ENCODE peak calls at places on chromosomes 1 and 21, in four cellular contexts. One of them, this sample, is unnamed.

GRCh38 chr1:230937370-230937769 is 41.3 kb downstream of the TTC13 start:
- DNase-seq in astrocyte of the spinal cord: no peak
- DNase-seq in NB4: no peak
- DNase-seq in lower lobe of right lung: no peak
- DNase-seq in this sample: no peak

GRCh38 chr21:45788635-45789506 is 145.3 kb downstream of the PCBP3 start:
- DNase-seq in astrocyte of the spinal cord: no peak
- DNase-seq in NB4: no peak
- DNase-seq in lower lobe of right lung: no peak
- DNase-seq in this sample: no peak

GRCh38 chr1:79312438-79312837 is 305.9 kb upstream of the ADGRL4 start:
- DNase-seq in astrocyte of the spinal cord: no peak
- DNase-seq in NB4: no peak
- DNase-seq in lower lobe of right lung: no peak
- DNase-seq in this sample: no peak

GRCh38 chr1:24990136-24990535 is 60.1 kb upstream of the RUNX3 start:
- DNase-seq in astrocyte of the spinal cord: no peak
- DNase-seq in NB4: no peak
- DNase-seq in lower lobe of right lung: no peak
- DNase-seq in this sample: no peak

GRCh38 chr1:66443793-66444192 is 90.2 kb upstream of the SGIP1 start:
- DNase-seq in astrocyte of the spinal cord: no peak
- DNase-seq in NB4: peak; percentile 42
- DNase-seq in lower lobe of right lung: no peak
- DNase-seq in this sample: no peak

GRCh38 chr1:212514056-212514614 is 81.4 kb downstream of the NENF start:
- DNase-seq in astrocyte of the spinal cord: peak; percentile 58
- DNase-seq in NB4: no peak
- DNase-seq in lower lobe of right lung: peak; percentile 60
- DNase-seq in this sample: no peak

GRCh38 chr21:36185498-36185897 is 28.9 kb downstream of the DOP1B start:
- DNase-seq in astrocyte of the spinal cord: no peak
- DNase-seq in NB4: no peak
- DNase-seq in lower lobe of right lung: no peak
- DNase-seq in this sample: no peak

GRCh38 chr1:70504821-70505193 is 93.7 kb downstream of the CTH start:
- DNase-seq in astrocyte of the spinal cord: peak; percentile 78
- DNase-seq in NB4: no peak
- DNase-seq in lower lobe of right lung: no peak
- DNase-seq in this sample: no peak

GRCh38 chr1:63775418-63776127 is 1.8 kb downstream of the ROR1 start:
- DNase-seq in astrocyte of the spinal cord: no peak
- DNase-seq in NB4: no peak
- DNase-seq in lower lobe of right lung: no peak
- DNase-seq in this sample: peak; percentile 41

GRCh38 chr21:43311303-43311817 is 115.6 kb downstream of the SIK1 start:
- DNase-seq in astrocyte of the spinal cord: no peak
- DNase-seq in NB4: no peak
- DNase-seq in lower lobe of right lung: peak; percentile 37
- DNase-seq in this sample: peak; percentile 60

GRCh38 chr1:230174765-230175747 is 108.0 kb downstream of the GALNT2 start:
- DNase-seq in astrocyte of the spinal cord: no peak
- DNase-seq in NB4: peak; percentile 62
- DNase-seq in lower lobe of right lung: no peak
- DNase-seq in this sample: no peak

GRCh38 chr1:112515311-112516009 is 6.7 kb downstream of the WNT2B start:
- DNase-seq in astrocyte of the spinal cord: peak; percentile 69
- DNase-seq in NB4: no peak
- DNase-seq in lower lobe of right lung: no peak
- DNase-seq in this sample: no peak

GRCh38 chr1:231594123-231594522 is 32.5 kb upstream of the DISC1 start:
- DNase-seq in astrocyte of the spinal cord: no peak
- DNase-seq in NB4: no peak
- DNase-seq in lower lobe of right lung: no peak
- DNase-seq in this sample: no peak

GRCh38 chr1:236140705-236141446 is 1.5 kb upstream of the GPR137B start:
- DNase-seq in astrocyte of the spinal cord: no peak
- DNase-seq in NB4: no peak
- DNase-seq in lower lobe of right lung: no peak
- DNase-seq in this sample: no peak

GRCh38 chr1:37828410-37829074 is 20.5 kb upstream of the YRDC start:
- DNase-seq in astrocyte of the spinal cord: no peak
- DNase-seq in NB4: no peak
- DNase-seq in lower lobe of right lung: no peak
- DNase-seq in this sample: no peak

GRCh38 chr1:240312872-240313271 is 221.2 kb downstream of the FMN2 start:
- DNase-seq in astrocyte of the spinal cord: peak; percentile 87
- DNase-seq in NB4: peak; percentile 15
- DNase-seq in lower lobe of right lung: no peak
- DNase-seq in this sample: no peak

GRCh38 chr1:226100436-226101347 is 38.2 kb downstream of the H3-3A start:
- DNase-seq in astrocyte of the spinal cord: no peak
- DNase-seq in NB4: no peak
- DNase-seq in lower lobe of right lung: peak; percentile 66
- DNase-seq in this sample: peak; percentile 40

GRCh38 chr1:157457279-157457678 is 95.0 kb downstream of the FCRL5 start:
- DNase-seq in astrocyte of the spinal cord: no peak
- DNase-seq in NB4: no peak
- DNase-seq in lower lobe of right lung: no peak
- DNase-seq in this sample: no peak

GRCh38 chr21:17782051-17782450 is 37.1 kb downstream of the C21orf91 start:
- DNase-seq in astrocyte of the spinal cord: no peak
- DNase-seq in NB4: no peak
- DNase-seq in lower lobe of right lung: no peak
- DNase-seq in this sample: peak; percentile 30

GRCh38 chr1:166165661-166166399 is 971 bp downstream of the FAM78B start:
- DNase-seq in astrocyte of the spinal cord: peak; percentile 49
- DNase-seq in NB4: no peak
- DNase-seq in lower lobe of right lung: peak; percentile 50
- DNase-seq in this sample: no peak
- H3K4me3 ChIP-seq in astrocyte of the spinal cord: peak overlapping the region; percentile 23
- H3K4me3 ChIP-seq in NB4: no peak overlapping the region
- H3K4me3 ChIP-seq in lower lobe of right lung: peak overlapping the region; percentile 65
- H3K4me3 ChIP-seq in this sample: no peak overlapping the region

DNA sequence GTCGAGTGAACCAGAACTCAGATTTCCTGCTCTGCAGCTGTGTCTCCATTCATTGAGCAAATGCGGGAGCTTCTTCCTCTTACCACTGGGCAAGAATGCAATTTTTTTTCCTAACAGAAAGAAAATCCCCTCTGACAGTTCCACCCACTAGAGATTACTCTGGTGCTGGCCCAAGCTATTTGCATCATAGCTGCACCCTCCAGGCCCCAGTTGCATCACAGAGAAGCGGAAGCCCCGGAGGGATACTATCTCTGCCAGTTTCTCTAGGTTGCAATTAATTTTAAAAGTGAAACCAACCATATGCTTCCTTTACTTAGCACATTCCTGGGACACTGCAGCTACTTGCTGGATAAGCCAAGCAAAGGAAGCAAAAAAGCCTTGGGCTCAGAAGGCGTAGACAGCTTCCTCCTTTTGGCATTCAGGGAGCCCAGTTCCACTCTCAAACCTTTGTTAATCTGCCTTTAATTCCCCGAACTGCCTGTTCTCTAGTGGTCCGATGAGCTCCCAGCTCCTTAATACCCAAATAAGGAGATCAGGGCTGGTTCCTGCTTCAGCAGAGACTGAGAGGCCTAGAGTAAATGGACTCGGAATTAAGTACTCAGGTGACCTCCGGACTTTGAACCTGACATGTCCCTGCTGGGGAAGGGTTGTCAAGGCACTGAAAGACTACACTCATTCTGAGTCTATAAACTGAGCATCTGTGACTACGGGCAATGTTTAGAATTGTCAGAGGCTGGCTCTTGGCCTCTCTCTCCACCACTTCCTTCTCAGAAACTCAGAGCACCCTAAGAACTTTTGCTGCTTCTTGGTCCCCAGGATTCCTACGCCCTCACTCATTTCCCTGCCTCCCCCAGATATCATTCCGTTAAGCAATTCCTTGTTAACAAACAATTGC is 72.5 kb upstream of the TNFSF18 start:
- DNase-seq in astrocyte of the spinal cord: peak; percentile 85
- DNase-seq in NB4: peak; percentile 90
- DNase-seq in lower lobe of right lung: peak; percentile 80
- DNase-seq in this sample: no peak
- H3K4me3 ChIP-seq in astrocyte of the spinal cord: no peak overlapping the region
- H3K4me3 ChIP-seq in NB4: peak overlapping the region; percentile 63
- H3K4me3 ChIP-seq in lower lobe of right lung: peak overlapping the region; percentile 35
- H3K4me3 ChIP-seq in this sample: no peak overlapping the region

DNA sequence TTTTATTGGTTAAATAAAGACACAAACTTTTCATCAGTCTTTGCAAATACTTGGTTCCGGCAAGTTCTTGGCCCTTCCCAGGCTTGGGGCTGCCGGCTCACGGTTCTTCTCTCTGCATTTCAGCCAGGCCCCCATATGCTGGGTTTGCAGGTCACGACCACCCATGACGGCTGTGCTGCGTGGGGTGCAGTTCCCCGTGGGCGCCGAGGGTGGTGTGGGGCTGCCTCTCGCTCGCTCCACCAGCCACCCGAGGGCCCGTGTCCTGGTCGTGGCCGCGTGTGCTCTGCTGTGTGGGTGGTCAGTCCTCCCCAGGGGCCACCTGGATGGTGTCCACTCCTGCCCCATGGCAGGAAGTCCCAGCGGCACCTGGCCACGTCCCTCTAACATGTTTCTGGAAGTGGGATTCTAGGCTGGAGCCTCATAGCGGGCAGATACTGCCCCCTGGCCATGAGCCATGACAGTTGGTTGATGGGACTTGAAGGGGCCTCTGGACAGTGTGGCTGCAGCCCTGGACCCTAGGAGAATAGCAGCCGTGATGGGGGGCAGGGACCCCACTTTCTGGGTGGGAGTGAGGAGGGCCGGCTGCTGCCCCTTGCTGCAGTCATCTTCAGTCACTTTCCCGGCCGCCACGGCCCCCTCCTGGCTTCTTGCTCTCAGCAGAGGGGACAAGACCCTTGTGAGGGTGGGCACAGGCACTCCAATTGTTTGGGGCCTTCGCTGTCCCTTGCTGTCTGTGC is 46.3 kb downstream of the SKI start:
- DNase-seq in astrocyte of the spinal cord: no peak
- DNase-seq in NB4: no peak
- DNase-seq in lower lobe of right lung: peak; percentile 46
- DNase-seq in this sample: no peak
- H3K4me3 ChIP-seq in astrocyte of the spinal cord: no peak overlapping the region
- H3K4me3 ChIP-seq in NB4: no peak overlapping the region
- H3K4me3 ChIP-seq in lower lobe of right lung: no peak overlapping the region
- H3K4me3 ChIP-seq in this sample: no peak overlapping the region

GRCh38 chr1:210248341-210248740 is 15.7 kb downstream of the SERTAD4 start:
- DNase-seq in astrocyte of the spinal cord: no peak
- DNase-seq in NB4: no peak
- DNase-seq in lower lobe of right lung: no peak
- DNase-seq in this sample: no peak

GRCh38 chr1:210252621-210253041 is 20.0 kb downstream of the SERTAD4 start:
- DNase-seq in astrocyte of the spinal cord: no peak
- DNase-seq in NB4: no peak
- DNase-seq in lower lobe of right lung: peak; percentile 55
- DNase-seq in this sample: no peak

GRCh38 chr1:210251680-210252490 is 19.3 kb downstream of the SERTAD4 start:
- DNase-seq in astrocyte of the spinal cord: no peak
- DNase-seq in NB4: no peak
- DNase-seq in lower lobe of right lung: no peak
- DNase-seq in this sample: no peak

GRCh38 chr1:210250998-210251679 is 18.5 kb downstream of the SERTAD4 start:
- DNase-seq in astrocyte of the spinal cord: peak; percentile 79
- DNase-seq in NB4: peak; percentile 9
- DNase-seq in lower lobe of right lung: peak; percentile 62
- DNase-seq in this sample: peak; percentile 29

GRCh38 chr1:210250665-210250997 is 18.0 kb downstream of the SERTAD4 start:
- DNase-seq in astrocyte of the spinal cord: no peak
- DNase-seq in NB4: peak; percentile 45
- DNase-seq in lower lobe of right lung: no peak
- DNase-seq in this sample: no peak
- H3K4me3 ChIP-seq in astrocyte of the spinal cord: peak overlapping the region; percentile 30
- H3K4me3 ChIP-seq in NB4: no peak overlapping the region
- H3K4me3 ChIP-seq in lower lobe of right lung: peak overlapping the region; percentile 58
- H3K4me3 ChIP-seq in this sample: peak overlapping the region; percentile 53

DNA sequence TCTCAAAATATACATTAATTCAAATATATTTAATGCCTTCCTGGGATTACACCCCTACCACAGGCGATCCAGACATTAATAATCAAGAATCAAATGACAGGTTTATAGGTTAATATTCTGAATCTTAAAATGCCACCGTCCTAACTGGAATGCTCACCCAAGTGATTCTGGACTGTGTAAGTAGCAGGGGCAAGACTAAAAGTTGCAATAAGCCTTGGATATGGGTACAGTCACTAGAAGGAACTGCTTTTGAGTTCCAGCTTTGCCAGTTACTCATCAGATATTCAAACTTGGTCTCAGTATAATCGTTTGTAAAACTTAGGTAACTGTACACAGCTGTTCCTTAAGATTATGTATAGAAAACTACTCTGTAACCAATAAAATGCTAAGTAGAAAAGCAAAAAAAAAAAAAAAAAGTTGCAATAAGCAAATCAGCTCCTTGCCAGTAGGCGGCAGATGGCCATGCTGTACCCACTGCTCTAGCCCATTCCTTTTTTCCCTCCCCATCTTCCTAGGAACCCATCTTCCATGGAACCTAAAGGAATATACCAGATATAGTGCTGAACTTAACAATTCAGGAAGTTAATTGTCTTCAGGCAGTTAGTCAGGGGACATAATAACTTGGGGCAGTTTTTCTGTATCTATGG is 10.5 kb downstream of the RO60 start:
- DNase-seq in astrocyte of the spinal cord: peak; percentile 12
- DNase-seq in NB4: peak; percentile 50
- DNase-seq in lower lobe of right lung: no peak
- DNase-seq in this sample: peak; percentile 38
- H3K4me3 ChIP-seq in astrocyte of the spinal cord: no peak overlapping the region
- H3K4me3 ChIP-seq in NB4: no peak overlapping the region
- H3K4me3 ChIP-seq in lower lobe of right lung: no peak overlapping the region
- H3K4me3 ChIP-seq in this sample: peak overlapping the region; percentile 18

GRCh38 chr1:85244271-85245053 is 15.0 kb downstream of the C1orf52 start:
- DNase-seq in astrocyte of the spinal cord: no peak
- DNase-seq in NB4: peak; percentile 53
- DNase-seq in lower lobe of right lung: no peak
- DNase-seq in this sample: no peak

GRCh38 chr1:85240659-85241058 is 18.8 kb downstream of the C1orf52 start:
- DNase-seq in astrocyte of the spinal cord: no peak
- DNase-seq in NB4: no peak
- DNase-seq in lower lobe of right lung: no peak
- DNase-seq in this sample: no peak

GRCh38 chr1:85243336-85243735 is 16.1 kb downstream of the C1orf52 start:
- DNase-seq in astrocyte of the spinal cord: no peak
- DNase-seq in NB4: no peak
- DNase-seq in lower lobe of right lung: no peak
- DNase-seq in this sample: no peak

GRCh38 chr1:85245891-85246290 is 13.6 kb downstream of the C1orf52 start:
- DNase-seq in astrocyte of the spinal cord: no peak
- DNase-seq in NB4: no peak
- DNase-seq in lower lobe of right lung: no peak
- DNase-seq in this sample: no peak

DNA sequence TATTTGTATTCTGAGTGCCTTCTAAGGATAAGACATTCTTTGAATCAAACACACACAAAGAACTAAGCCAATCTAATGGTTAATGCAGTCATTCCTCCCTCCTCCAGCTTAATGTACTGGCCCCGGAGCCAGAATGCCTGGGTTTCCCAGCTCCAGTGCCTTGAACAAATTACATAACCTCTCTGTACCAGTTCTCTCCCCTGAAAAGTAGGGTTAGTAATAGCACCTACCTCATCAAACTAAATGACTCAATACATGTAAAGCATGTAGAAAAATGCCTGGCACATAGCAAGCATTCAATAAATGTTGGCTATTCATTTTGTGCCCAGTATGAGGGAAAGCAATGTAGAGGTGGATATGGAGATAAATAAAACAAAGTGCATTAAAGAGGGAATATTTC is 14.0 kb downstream of the C1orf52 start:
- DNase-seq in astrocyte of the spinal cord: no peak
- DNase-seq in NB4: no peak
- DNase-seq in lower lobe of right lung: no peak
- DNase-seq in this sample: no peak
- H3K4me3 ChIP-seq in astrocyte of the spinal cord: no peak overlapping the region
- H3K4me3 ChIP-seq in NB4: no peak overlapping the region
- H3K4me3 ChIP-seq in lower lobe of right lung: no peak overlapping the region
- H3K4me3 ChIP-seq in this sample: no peak overlapping the region

This sample was measured in OCI-LY7.